ENCODE peak calls at places on chromosomes 5 and 9, in nine cellular contexts. Z is IMR-90, R is ascending aorta, F is neural progenitor cell, X is keratinocyte, P is right atrium auricular region, U is A549, V is foreskin keratinocyte, E is pancreas. W is an unnamed sample. For H3K4me1, the result is how much of the 10 kb centered on the place peaks cover.

GRCh38 chr5:79025054-79025465 is 40.0 kb upstream of the ARSB start:
- DNase-seq in V (peak), X (no peak), F (peak), R (peak), P (no peak), U (peak), Z (peak), E (peak), W (peak)

GRCh38 chr9:113614843-113615648 is 151.5 kb downstream of the RGS3 start:
- DNase-seq in R (peak), E (no peak), P (peak), U (no peak), Z (peak), F (no peak), V (no peak), X (no peak), W (no peak)

GRCh38 chr9:112013261-112013660 is 116.6 kb downstream of the UGCG start:
- DNase-seq in Z (no peak), P (no peak), V (no peak), U (no peak), F (no peak), R (no peak), X (no peak), E (no peak), W (no peak)

GRCh38 chr5:84381501-84382362 is 2.9 kb downstream of the EDIL3 start:
- DNase-seq in Z (no peak), R (peak), F (no peak), V (no peak), X (no peak), E (no peak), P (no peak), U (no peak), W (no peak)

GRCh38 chr9:129826344-129826743 is 2.4 kb upstream of the TOR1A start:
- DNase-seq in V (no peak), X (no peak), Z (no peak), F (no peak), R (no peak), P (no peak), E (no peak), U (no peak), W (no peak)

GRCh38 chr5:40410231-40410861 is 269.4 kb upstream of the PTGER4 start:
- DNase-seq in V (peak), P (no peak), R (peak), U (no peak), X (peak), F (no peak), E (no peak), Z (peak), W (no peak)

GRCh38 chr9:109167716-109168115 is 667 bp upstream of the FRRS1L start:
- DNase-seq in U (no peak), Z (no peak), P (no peak), X (no peak), F (no peak), E (no peak), R (no peak), V (no peak), W (no peak)

GRCh38 chr9:18606831-18607230 is 132.9 kb downstream of the ADAMTSL1 start:
- DNase-seq in U (no peak), X (no peak), P (no peak), Z (peak), E (no peak), R (no peak), V (no peak), F (peak), W (no peak)

GRCh38 chr5:111792659-111793058 is 35.7 kb upstream of the NREP start:
- DNase-seq in E (no peak), V (no peak), U (no peak), F (no peak), R (no peak), P (no peak), Z (peak), X (no peak), W (no peak)

GRCh38 chr5:39189297-39189955 is 29.9 kb downstream of the FYB1 start:
- DNase-seq in X (no peak), E (no peak), R (no peak), P (no peak), Z (no peak), F (no peak), V (no peak), U (no peak), W (no peak)
- H3K4me1 ChIP-seq in X (under half), E (under half), R (under half), P (under half), Z (under half), F (under half), V (under half), U (under half), W (under half)

GRCh38 chr9:75532651-75533050 is 357.8 kb upstream of the PCSK5 start:
- DNase-seq in P (no peak), V (no peak), F (no peak), R (no peak), Z (no peak), X (no peak), U (no peak), E (no peak), W (no peak)

GRCh38 chr9:75529463-75529862 is 361.0 kb upstream of the PCSK5 start:
- DNase-seq in V (no peak), R (no peak), X (no peak), F (no peak), U (no peak), P (no peak), Z (no peak), E (no peak), W (no peak)

GRCh38 chr9:75531588-75531987 is 358.9 kb upstream of the PCSK5 start:
- DNase-seq in P (no peak), V (no peak), Z (no peak), F (no peak), R (peak), X (no peak), U (no peak), E (no peak), W (no peak)
- TF ChIP-seq CTCF in P (no peak), V (no peak), Z (no peak), F (no peak), R (no peak), X (no peak), U (no peak), E (no peak), W (no peak)

GRCh38 chr9:131722260-131722659 is 17.6 kb downstream of the RAPGEF1 start:
- DNase-seq in F (no peak), Z (no peak), P (no peak), X (no peak), U (no peak), R (no peak), E (no peak), V (no peak), W (peak)

GRCh38 chr9:131721096-131721495 is 18.8 kb downstream of the RAPGEF1 start:
- DNase-seq in X (no peak), Z (no peak), V (no peak), E (no peak), U (no peak), F (no peak), P (no peak), R (no peak), W (no peak)

GRCh38 chr9:131720330-131720729 is 19.5 kb downstream of the RAPGEF1 start:
- DNase-seq in R (no peak), X (no peak), V (no peak), Z (no peak), F (no peak), E (no peak), U (no peak), P (no peak), W (no peak)

GRCh38 chr9:131717719-131718460 is 22.0 kb downstream of the RAPGEF1 start:
- DNase-seq in V (no peak), U (no peak), F (no peak), E (peak), X (no peak), Z (no peak), P (no peak), R (no peak), W (no peak)

DNA sequence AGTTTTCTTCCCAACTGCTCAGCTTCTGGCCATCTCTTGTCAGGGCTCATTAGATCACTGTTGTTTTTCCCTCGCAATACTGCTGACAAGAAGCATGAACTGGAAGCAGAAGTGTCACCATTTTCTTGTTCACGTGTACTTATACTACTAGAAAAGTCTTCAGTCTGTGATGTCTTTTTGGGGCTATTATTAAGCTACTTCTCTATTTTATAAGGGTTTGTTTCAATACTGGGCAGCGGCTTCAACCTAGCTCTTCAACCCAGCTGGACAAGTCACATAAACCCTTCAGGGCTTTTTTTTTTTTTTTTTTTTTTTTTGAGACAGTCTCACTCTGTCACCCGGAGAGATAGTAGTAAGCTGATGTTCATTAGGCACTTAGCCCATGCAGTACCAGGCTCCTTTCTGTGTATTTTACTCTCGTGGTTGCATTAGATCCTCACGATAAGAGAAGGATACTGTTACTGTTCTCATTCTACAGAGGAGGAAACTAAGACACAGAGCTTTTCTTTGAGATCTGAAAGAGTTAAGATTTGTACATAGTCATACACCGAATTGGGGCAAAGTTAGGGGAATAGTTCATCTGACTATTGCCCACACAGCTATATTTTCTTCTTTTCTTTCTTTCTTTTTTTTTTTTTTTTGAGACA is 20.5 kb downstream of the RAPGEF1 start:
- DNase-seq in Z (no peak), F (no peak), X (no peak), U (no peak), V (no peak), P (no peak), R (no peak), E (no peak), W (no peak)
- H3K4me1 ChIP-seq in Z (under half), F (under half), X (under half), U (under half), V (under half), P (half or more), R (under half), E (under half), W (half or more)

DNA sequence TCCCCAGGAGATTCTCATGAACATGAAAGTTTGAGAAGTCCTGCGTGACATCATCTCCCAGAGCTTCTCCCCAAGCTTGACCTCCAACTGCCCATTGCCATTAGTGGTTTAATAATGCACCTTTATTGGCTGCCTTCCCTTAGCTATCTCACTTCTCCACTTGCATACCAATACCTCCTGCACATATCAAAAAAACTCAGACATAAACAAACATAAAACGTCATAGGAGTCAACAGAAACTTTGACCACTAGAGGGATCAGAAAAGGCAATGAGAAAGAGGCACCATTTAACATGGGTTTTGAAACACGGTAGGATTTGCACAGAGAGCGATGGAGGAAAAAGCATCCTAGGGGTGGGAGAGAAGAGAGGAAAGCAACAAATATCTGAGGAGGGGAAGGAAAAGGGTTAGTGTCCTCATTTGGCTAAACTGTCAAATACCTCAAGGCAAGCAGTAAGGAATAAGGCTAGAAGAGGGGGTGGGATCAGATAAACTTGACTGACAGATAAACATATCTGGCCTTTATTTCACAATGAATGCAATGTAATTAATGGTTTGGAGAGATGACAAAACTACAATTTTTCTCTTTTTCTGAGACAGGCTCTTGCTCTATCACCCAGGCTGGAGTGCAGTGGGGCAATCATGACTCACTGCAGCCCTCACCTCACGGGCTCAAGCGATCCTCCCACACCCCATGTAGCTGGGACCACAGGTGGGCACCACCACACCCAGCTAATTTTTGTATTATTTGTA is 27.0 kb downstream of the GNAQ start:
- DNase-seq in P (no peak), V (no peak), Z (peak), U (peak), E (peak), F (no peak), R (no peak), X (no peak), W (no peak)
- TF ChIP-seq CTCF in P (no peak), V (peak), Z (no peak), U (peak), E (no peak), F (peak), R (no peak), X (peak), W (peak)

GRCh38 chr5:31048975-31049290 is 144.6 kb upstream of the CDH6 start:
- DNase-seq in F (no peak), Z (no peak), V (no peak), X (no peak), E (no peak), P (no peak), U (no peak), R (no peak), W (no peak)

GRCh38 chr5:31047007-31047406 is 146.5 kb upstream of the CDH6 start:
- DNase-seq in F (peak), V (no peak), X (no peak), P (no peak), U (no peak), Z (no peak), R (no peak), E (no peak), W (no peak)

GRCh38 chr5:31048282-31048974 is 145.1 kb upstream of the CDH6 start:
- DNase-seq in P (no peak), F (no peak), Z (no peak), R (no peak), V (no peak), U (no peak), E (peak), X (no peak), W (no peak)

GRCh38 chr5:31049461-31049860 is 144.0 kb upstream of the CDH6 start:
- DNase-seq in X (no peak), F (no peak), U (no peak), Z (no peak), R (no peak), E (no peak), V (no peak), P (no peak), W (no peak)

DNA sequence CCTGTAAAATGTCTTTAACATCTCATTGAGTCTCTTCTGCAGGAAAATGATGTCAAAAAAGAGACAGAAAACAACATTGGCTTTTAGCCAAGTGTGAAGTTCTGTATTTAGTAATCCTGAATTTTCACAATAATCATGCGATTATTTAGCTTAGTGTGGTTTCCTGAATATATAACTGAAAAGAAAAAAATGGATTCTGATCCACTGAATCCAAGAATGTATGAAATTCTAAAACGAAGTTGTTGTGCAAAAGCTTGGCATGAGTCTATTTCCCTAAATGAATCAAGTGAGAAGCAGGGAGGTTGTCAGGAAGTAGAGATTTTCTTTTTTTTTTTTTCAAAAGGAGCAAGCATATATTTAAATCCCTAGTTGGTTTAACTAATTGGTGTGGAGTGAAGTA is 145.9 kb upstream of the CDH6 start:
- DNase-seq in E (no peak), F (no peak), Z (peak), U (no peak), V (no peak), R (no peak), X (no peak), P (no peak), W (no peak)
- H3K4me1 ChIP-seq in E (under half), F (half or more), Z (under half), U (under half), V (under half), R (under half), X (under half), P (under half), W (under half)

GRCh38 chr9:137305788-137306545 is 3.9 kb upstream of the NRARP start:
- DNase-seq in U (no peak), P (no peak), Z (no peak), R (peak), V (no peak), F (peak), E (peak), X (no peak), W (peak)

GRCh38 chr9:137304383-137305059 is 2.5 kb upstream of the NRARP start:
- DNase-seq in P (no peak), Z (no peak), R (peak), U (no peak), F (peak), X (no peak), E (peak), V (no peak), W (no peak)

GRCh38 chr9:137306546-137307254 is 4.6 kb upstream of the NRARP start:
- DNase-seq in V (no peak), P (no peak), R (peak), F (no peak), U (no peak), X (no peak), Z (no peak), E (peak), W (no peak)

GRCh38 chr9:137303893-137304382 is 1.9 kb upstream of the NRARP start:
- DNase-seq in F (peak), X (no peak), R (no peak), V (no peak), Z (no peak), U (no peak), E (no peak), P (no peak), W (peak)

GRCh38 chr9:137305060-137305787 is 3.2 kb upstream of the NRARP start:
- DNase-seq in X (no peak), F (peak), V (no peak), E (peak), U (no peak), Z (no peak), R (peak), P (no peak), W (peak)
- TF ChIP-seq CTCF in X (no peak), F (no peak), V (peak), E (no peak), U (no peak), Z (no peak), R (peak), P (peak), W (no peak)

GRCh38 chr5:143111799-143112198 is 291.7 kb downstream of the NR3C1 start:
- DNase-seq in F (no peak), P (no peak), R (no peak), U (no peak), E (no peak), V (no peak), X (no peak), Z (no peak), W (no peak)
- H3K4me1 ChIP-seq in F (under half), P (half or more), R (under half), U (under half), E (under half), V (under half), X (under half), Z (under half), W (under half)

W was measured in heart right ventricle.